ENCODE peak calls at places on chromosomes 4 and X, in four cellular contexts. H is cardiac muscle cell, X is lower lobe of right lung, C is fibroblast of pulmonary artery. T is an unnamed sample.

GRCh38 chr4:3323071-3323481 is 30.3 kb downstream of the RGS12 start:
- DNase-seq in C (no peak), H (no peak), X (no peak), T (no peak)

GRCh38 chr4:108070775-108071174 is 81.1 kb downstream of the HADH start:
- DNase-seq in X (no peak), C (no peak), H (no peak), T (no peak)

GRCh38 chr4:78047366-78047765 is 9.8 kb upstream of the FRAS1 start:
- DNase-seq in X (no peak), H (no peak), C (no peak), T (no peak)

GRCh38 chr4:122914292-122914904 is 8.0 kb downstream of the NUDT6 start:
- DNase-seq in X (no peak), H (no peak), C (peak; percentile 76), T (peak; percentile 79)

GRCh38 chrX:18995216-18995615 is 11.3 kb upstream of the PHKA2 start:
- DNase-seq in X (no peak), C (peak; percentile 50), H (no peak), T (peak; percentile 59)

GRCh38 chr4:60366661-60367060 is 833.5 kb upstream of the ADGRL3 start:
- DNase-seq in C (no peak), H (no peak), X (no peak), T (no peak)

GRCh38 chr4:23770011-23770410 is 119.8 kb downstream of the PPARGC1A start:
- DNase-seq in X (no peak), H (no peak), C (peak; percentile 9), T (no peak)

GRCh38 chr4:68606240-68606639 is 30.1 kb upstream of the UGT2B17 start:
- DNase-seq in C (no peak), H (no peak), X (no peak), T (peak; percentile 1)

GRCh38 chr4:26751004-26751403 is 109.6 kb upstream of the STIM2 start:
- DNase-seq in X (no peak), C (no peak), H (no peak), T (no peak)

GRCh38 chr4:147088141-147088540 is 142.5 kb upstream of the TTC29 start:
- DNase-seq in H (no peak), C (no peak), X (no peak), T (peak; percentile 39)

GRCh38 chrX:75273483-75273882 is 402 bp upstream of the UPRT start:
- DNase-seq in X (no peak), C (peak; percentile 20), H (no peak), T (no peak)

GRCh38 chrX:47191331-47191730 is 2.3 kb upstream of the UBA1 start:
- DNase-seq in C (no peak), X (no peak), H (peak; percentile 25), T (no peak)

GRCh38 chr4:138348055-138348454 is 105.9 kb upstream of the SLC7A11 start:
- DNase-seq in C (no peak), X (no peak), H (no peak), T (no peak)

GRCh38 chr4:51840791-51841190 is 2.2 kb upstream of the DCUN1D4 start:
- DNase-seq in X (no peak), H (no peak), C (no peak), T (peak; percentile 7)

GRCh38 chr4:147754037-147754445 is 22.2 kb downstream of the ARHGAP10 start:
- DNase-seq in C (peak; percentile 68), X (no peak), H (no peak), T (peak; percentile 89)

GRCh38 chr4:182695842-182696241 is 221.3 kb downstream of the DCTD start:
- DNase-seq in C (peak; percentile 24), X (no peak), H (no peak), T (no peak)

GRCh38 chr4:73815145-73815544 is 21.3 kb upstream of the CXCL6 start:
- DNase-seq in H (no peak), X (no peak), C (peak; percentile 18), T (no peak)

GRCh38 chrX:150028692-150029091 is 90.4 kb upstream of the EOLA2 start:
- DNase-seq in C (no peak), H (no peak), X (no peak), T (no peak)

GRCh38 chr4:15144249-15144966 is 142.1 kb downstream of the CPEB2 start:
- DNase-seq in X (no peak), H (no peak), C (no peak), T (no peak)

GRCh38 chrX:2500681-2501151 is at the start of the genes DHRSX and ZBED1:
- DNase-seq in H (peak; percentile 66), X (peak; percentile 62), C (peak; percentile 26), T (no peak)

GRCh38 chrX:68428431-68428830 is 4.9 kb downstream of the OPHN1 start:
- DNase-seq in X (no peak), H (no peak), C (peak; percentile 60), T (peak; percentile 67)

GRCh38 chr4:80266902-80267380 is 477 bp downstream of the FGF5 start:
- DNase-seq in X (no peak), C (peak; percentile 61), H (peak; percentile 21), T (peak; percentile 64)

GRCh38 chrX:150405006-150405405 is 41.9 kb downstream of the MAMLD1 start:
- DNase-seq in H (no peak), X (no peak), C (no peak), T (peak; percentile 36)

GRCh38 chr4:142365386-142365785 is 480.7 kb downstream of the INPP4B start:
- DNase-seq in X (no peak), C (no peak), H (no peak), T (no peak)

GRCh38 chr4:114251020-114251419 is 271.6 kb upstream of the ARSJ start:
- DNase-seq in H (no peak), X (no peak), C (no peak), T (no peak)

GRCh38 chr4:140856692-140857091 is 100.5 kb upstream of the TBC1D9 start:
- DNase-seq in X (no peak), C (peak; percentile 67), H (no peak), T (peak; percentile 64)

GRCh38 chrX:149513713-149514427 is 8.8 kb upstream of the IDS start:
- DNase-seq in C (peak; percentile 51), H (no peak), X (no peak), T (peak; percentile 49)

GRCh38 chrX:49171752-49172279 is at the start of gene PLP2:
- DNase-seq in C (peak; percentile 25), X (peak; percentile 64), H (peak; percentile 37), T (peak; percentile 32)

GRCh38 chrX:17692709-17693346 is 44.5 kb upstream of the SCML1 start:
- DNase-seq in X (no peak), H (peak; percentile 45), C (peak; percentile 12), T (peak; percentile 30)

GRCh38 chr4:186190456-186191265 is 706 bp upstream of the CYP4V2 start:
- DNase-seq in X (no peak), H (peak; percentile 60), C (peak; percentile 14), T (peak; percentile 32)

GRCh38 chr4:156420557-156420956 is 466.9 kb upstream of the CTSO start:
- DNase-seq in X (no peak), C (peak; percentile 20), H (no peak), T (peak; percentile 11)

GRCh38 chrX:48737213-48737938 is 24.2 kb upstream of the GLOD5 start:
- DNase-seq in X (peak; percentile 93), C (peak; percentile 98), H (peak; percentile 94), T (peak; percentile 98)

GRCh38 chr4:113131621-113132020 is 82.2 kb downstream of the ANK2 start:
- DNase-seq in H (no peak), C (no peak), X (no peak), T (no peak)

GRCh38 chr4:187798385-187798784 is 197.2 kb upstream of the ZFP42 start:
- DNase-seq in C (no peak), X (no peak), H (no peak), T (no peak)

GRCh38 chrX:72045141-72045540 is 86.6 kb downstream of the RTL5 start:
- DNase-seq in X (no peak), H (no peak), C (no peak), T (no peak)

GRCh38 chrX:72045552-72046277 is 86.0 kb downstream of the RTL5 start:
- DNase-seq in C (peak; percentile 8), X (no peak), H (peak; percentile 85), T (no peak)

GRCh38 chrX:72041901-72042859 is 89.5 kb downstream of the RTL5 start:
- DNase-seq in X (no peak), C (no peak), H (no peak), T (peak; percentile 62)

GRCh38 chrX:72041166-72041565 is 90.5 kb downstream of the RTL5 start:
- DNase-seq in X (no peak), H (no peak), C (no peak), T (no peak)

DNA sequence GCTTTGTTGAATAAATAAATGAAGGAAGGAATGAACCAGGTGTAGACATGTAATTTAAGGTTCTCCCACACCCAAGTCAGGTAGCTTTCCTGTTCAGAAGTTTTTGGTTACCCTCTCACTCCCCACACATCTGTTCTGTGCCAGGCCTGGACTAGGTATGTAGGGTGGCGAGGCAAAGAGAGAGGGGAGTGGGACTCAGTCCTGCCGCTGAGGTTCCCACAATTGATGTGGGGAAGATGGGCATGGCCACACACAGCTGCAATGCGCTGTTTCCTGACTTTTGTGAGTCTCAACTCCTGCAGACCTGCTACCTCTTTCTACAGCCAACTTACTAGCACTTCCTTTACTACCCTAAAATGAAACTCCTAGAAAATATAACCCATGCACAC is 88.9 kb downstream of the RTL5 start:
- DNase-seq in H (no peak), X (no peak), C (no peak), T (no peak)
- TF ChIP-seq CTCF in H (no peak), X (no peak), C (no peak), T (no peak)

GRCh38 chrX:135713795-135714194 is 356 bp downstream of the CT45A1 start:
- DNase-seq in C (no peak), H (no peak), X (no peak), T (no peak)

GRCh38 chrX:135707880-135708279 is 5.6 kb upstream of the CT45A1 start:
- DNase-seq in C (no peak), X (no peak), H (peak; percentile 8), T (no peak)
- TF ChIP-seq CTCF in C (peak; percentile 1), X (no peak), H (no peak), T (no peak)

GRCh38 chr4:189092596-189092995 is 848.1 kb upstream of the FRG1 start:
- DNase-seq in C (peak; percentile 6), X (no peak), H (no peak), T (no peak)

GRCh38 chr4:189087981-189088380 is 852.7 kb upstream of the FRG1 start:
- DNase-seq in H (no peak), X (no peak), C (no peak), T (no peak)

GRCh38 chr4:189084671-189085070 is 856.0 kb upstream of the FRG1 start:
- DNase-seq in C (no peak), X (no peak), H (no peak), T (no peak)

GRCh38 chr4:189088783-189089182 is 851.9 kb upstream of the FRG1 start:
- DNase-seq in H (no peak), X (no peak), C (no peak), T (no peak)

DNA sequence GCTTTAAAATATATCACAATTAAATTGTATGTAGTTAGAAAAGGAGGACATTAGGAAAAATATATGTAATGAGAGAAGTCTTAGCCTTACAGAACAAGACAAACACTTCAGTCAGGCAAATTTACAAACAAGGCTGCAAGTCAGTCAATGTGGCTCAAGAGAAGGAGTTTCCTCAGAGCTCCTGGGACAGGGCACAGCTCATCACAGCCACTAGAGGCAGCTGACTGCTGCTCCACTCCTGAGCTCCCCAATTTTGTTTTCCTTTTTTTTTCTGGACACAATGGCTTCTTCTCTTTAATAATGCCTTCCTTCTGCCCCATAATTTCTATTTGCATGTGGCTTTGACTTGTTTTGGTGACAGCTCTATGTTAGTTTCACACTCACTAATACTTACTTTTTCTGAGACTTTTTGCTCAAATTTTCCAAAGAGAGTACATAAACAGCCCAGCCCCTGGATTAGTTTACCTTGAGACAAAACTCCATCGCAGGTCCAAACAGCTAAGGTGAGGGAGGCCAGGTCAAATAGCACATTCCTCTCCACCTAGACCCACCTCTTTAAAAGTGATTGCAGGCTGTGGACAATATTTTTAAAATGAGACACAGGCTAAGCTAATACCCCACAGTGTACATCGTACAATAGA is 850.4 kb upstream of the FRG1 start:
- DNase-seq in H (peak; percentile 38), C (peak; percentile 3), X (no peak), T (no peak)
- TF ChIP-seq CTCF in H (no peak), C (peak; percentile 20), X (peak; percentile 22), T (no peak)

GRCh38 chr4:124202106-124202505 is 510.4 kb downstream of the ANKRD50 start:
- DNase-seq in H (no peak), X (no peak), C (peak; percentile 69), T (peak; percentile 82)
- TF ChIP-seq CTCF in H (peak; percentile 31), X (no peak), C (peak; percentile 51), T (peak; percentile 65)